ENCODE peak calls at places on chromosomes 7 and 10, in four cellular contexts. K, B, U and C are unnamed samples. For H3K36me3, the result is how much of the 10 kb centered on the place peaks cover.

GRCh38 chr7:1505731-1506550 is 1.8 kb upstream of the INTS1 start:
- DNase-seq in K (no peak), B (no peak), U (no peak), C (peak)

GRCh38 chr10:60795465-60796202 is 17.4 kb downstream of the CDK1 start:
- DNase-seq in K (no peak), B (no peak), U (no peak), C (no peak)

GRCh38 chr10:71345720-71346119 is 26.7 kb downstream of the SLC29A3 start:
- DNase-seq in K (no peak), B (no peak), U (no peak), C (no peak)

GRCh38 chr7:39697481-39697880 is 74.1 kb downstream of the RALA start:
- DNase-seq in K (no peak), B (no peak), U (no peak), C (no peak)

GRCh38 chr7:29214056-29214455 is 19.5 kb downstream of the CHN2 start:
- DNase-seq in K (no peak), B (no peak), U (no peak), C (no peak)

GRCh38 chr10:91635401-91636400 is 2.8 kb upstream of the PPP1R3C start:
- DNase-seq in K (peak), B (peak), U (peak), C (peak)

GRCh38 chr10:99540673-99541531 is 8.2 kb downstream of the NKX2-3 start:
- DNase-seq in K (no peak), B (no peak), U (no peak), C (peak)

GRCh38 chr10:62457598-62457997 is 83.4 kb downstream of the ZNF365 start:
- DNase-seq in K (no peak), B (no peak), U (no peak), C (no peak)

GRCh38 chr7:24587853-24588252 is 14.6 kb downstream of the PALS2 start:
- DNase-seq in K (no peak), B (no peak), U (no peak), C (peak)

GRCh38 chr7:83468251-83468739 is 180.6 kb downstream of the SEMA3E start:
- DNase-seq in K (peak), B (peak), U (peak), C (peak)

GRCh38 chr10:89426230-89426868 is 12.0 kb downstream of the IFIT5 start:
- DNase-seq in K (no peak), B (peak), U (peak), C (no peak)

GRCh38 chr10:79179404-79180309 is 110.9 kb downstream of the ZMIZ1 start:
- DNase-seq in K (no peak), B (no peak), U (no peak), C (no peak)

GRCh38 chr10:133326745-133327650 is 9.7 kb downstream of the CALY start:
- DNase-seq in K (no peak), B (no peak), U (no peak), C (no peak)

GRCh38 chr10:47260505-47261111 is 39.4 kb upstream of the GDF10 start:
- DNase-seq in K (no peak), B (no peak), U (no peak), C (no peak)

GRCh38 chr7:33837356-33837851 is 67.9 kb upstream of the BMPER start:
- DNase-seq in K (peak), B (no peak), U (no peak), C (no peak)

GRCh38 chr7:85840532-85840931 is 653.7 kb upstream of the SEMA3D start:
- DNase-seq in K (no peak), B (no peak), U (no peak), C (no peak)
- H3K36me3 ChIP-seq in K (under half), B (under half), U (under half), C (under half)

DNA sequence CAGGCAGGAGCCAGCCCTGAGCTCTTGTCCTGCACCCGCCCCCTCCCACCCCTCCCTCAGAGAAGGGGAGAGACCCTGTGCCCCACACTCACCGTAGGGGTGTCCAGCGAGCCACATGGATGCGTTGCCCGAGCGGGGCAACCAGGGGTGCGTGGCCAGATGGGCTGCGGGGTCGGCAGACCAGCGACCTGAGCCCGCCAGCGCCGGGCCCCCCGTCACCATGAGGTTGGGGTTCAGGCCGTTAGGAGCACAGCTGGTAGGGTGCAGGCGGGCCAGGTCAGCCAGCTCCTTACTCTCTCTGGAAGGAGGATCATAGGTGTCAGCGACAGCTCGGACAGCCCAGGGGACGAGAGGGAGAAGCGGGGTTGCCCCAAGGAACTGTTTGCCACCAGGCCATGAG is 46.4 kb downstream of the TNRC18 start:
- DNase-seq in K (no peak), B (no peak), U (no peak), C (no peak)
- H3K36me3 ChIP-seq in K (half or more), B (half or more), U (half or more), C (under half)

DNA sequence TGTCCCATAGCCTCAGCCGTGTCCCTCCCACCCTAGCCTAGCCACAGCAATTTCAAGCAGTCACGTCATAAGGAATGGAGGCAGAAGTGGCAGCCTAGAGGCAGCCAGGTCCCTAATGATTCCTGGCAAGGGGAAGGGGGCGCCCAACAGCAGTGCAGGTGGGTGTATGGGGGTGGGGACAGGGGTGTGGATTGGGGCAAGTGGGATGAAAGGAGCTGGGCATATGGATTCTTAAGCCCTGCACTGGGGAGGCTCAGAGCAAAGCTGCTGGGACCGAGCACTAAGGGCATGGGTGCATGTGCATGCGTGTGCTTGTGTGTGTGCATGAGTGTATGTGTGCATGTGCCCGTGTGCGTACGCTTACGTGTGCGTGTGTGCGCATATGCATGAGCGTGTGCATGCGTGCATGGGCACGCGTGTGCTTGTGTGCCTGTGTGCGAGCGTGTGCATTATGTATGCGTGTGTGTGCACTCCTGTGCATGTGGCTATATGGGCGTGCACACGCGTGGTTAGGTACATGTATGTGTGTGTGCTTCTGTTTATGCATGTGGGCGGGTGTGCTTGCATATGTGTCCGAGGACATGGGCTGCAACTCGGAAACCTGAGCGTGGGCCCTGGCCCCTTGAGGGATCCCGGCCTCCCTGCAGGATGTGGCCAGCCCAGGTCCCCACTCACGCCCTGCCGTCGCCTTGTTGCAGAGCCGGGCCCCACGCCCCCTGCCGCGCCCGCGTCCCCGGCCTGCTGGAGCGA is 34.1 kb downstream of the SH2B2 start:
- DNase-seq in K (no peak), B (no peak), U (no peak), C (no peak)
- H3K36me3 ChIP-seq in K (under half), B (under half), U (under half), C (under half)

DNA sequence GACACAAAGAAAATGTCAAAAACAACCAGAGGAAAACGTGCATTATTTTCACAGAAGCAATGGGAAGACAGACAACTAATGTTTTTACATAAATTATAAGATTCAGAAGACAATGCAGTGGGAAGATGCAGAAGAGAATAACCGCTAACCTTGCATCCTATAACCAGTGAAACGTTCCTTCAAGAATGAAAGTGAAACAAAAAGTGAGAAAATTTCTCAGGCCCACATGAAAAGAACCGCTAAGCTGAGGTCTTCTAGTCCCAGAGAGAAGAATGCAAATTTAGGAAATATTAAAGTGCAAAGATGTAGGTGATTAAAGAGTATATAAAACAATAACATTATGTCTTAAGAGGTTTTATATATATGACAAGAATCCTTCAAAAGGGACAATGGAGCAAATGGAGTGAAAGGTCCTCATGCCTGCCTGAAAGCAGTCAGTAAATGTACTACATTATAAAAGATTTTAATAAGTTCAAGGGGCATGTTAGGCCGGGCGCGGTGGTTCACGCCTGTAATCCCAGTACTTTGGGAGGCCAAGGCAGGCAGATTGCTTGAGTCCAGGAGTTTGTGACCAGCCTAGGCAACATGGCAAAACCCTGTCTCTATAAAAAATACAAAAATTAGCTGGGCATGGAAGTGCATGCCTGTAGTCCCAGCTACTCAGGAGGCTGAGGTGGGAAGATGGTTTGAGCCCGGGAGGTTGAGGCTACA is 43.1 kb upstream of the DDC start:
- DNase-seq in K (no peak), B (no peak), U (no peak), C (no peak)
- H3K36me3 ChIP-seq in K (half or more), B (under half), U (half or more), C (under half)

DNA sequence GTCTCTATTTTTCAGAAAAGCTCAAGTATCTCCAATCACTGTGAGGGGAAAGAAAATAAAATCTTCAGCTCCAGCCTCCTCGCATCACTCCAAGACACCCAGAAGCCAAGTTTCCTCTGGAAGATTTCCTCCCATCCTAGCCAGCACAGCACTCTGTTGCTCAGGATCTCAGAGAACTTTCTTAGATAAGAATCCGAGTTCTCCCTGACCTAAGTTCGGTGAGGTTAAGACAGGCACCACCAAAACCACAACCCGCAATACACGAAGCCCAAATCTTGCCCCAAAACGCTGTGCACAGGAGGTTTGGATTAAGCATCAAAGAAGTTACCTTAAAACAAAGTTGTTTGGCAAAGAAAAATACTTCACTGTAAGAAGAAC is 4.2 kb downstream of the FAM53B start:
- DNase-seq in K (peak), B (peak), U (no peak), C (no peak)
- H3K36me3 ChIP-seq in K (under half), B (under half), U (under half), C (under half)